ENCODE peak calls at places on chromosomes 16 and 17, in four cellular contexts. Y is neural crest cell, P is dorsolateral prefrontal cortex, G is GM20000. F is an unnamed sample.

GRCh38 chr17:83200746-83201145 is 121.3 kb downstream of the METRNL start:
- DNase-seq in Y (no peak), P (no peak), G (no peak), F (no peak)

GRCh38 chr16:53689636-53690035 is 14.0 kb downstream of the RPGRIP1L start:
- DNase-seq in Y (no peak), P (no peak), G (no peak), F (no peak)

GRCh38 chr16:59604331-59604730 is 870.2 kb upstream of the GOT2 start:
- DNase-seq in Y (no peak), P (no peak), G (no peak), F (no peak)

GRCh38 chr16:13503960-13504635 is 415.9 kb upstream of the ERCC4 start:
- DNase-seq in Y (no peak), P (peak; percentile 12), G (no peak), F (no peak)

GRCh38 chr17:13395872-13396271 is 205.9 kb downstream of the HS3ST3A1 start:
- DNase-seq in Y (no peak), P (no peak), G (no peak), F (no peak)

GRCh38 chr16:50498756-50499155 is 49.4 kb upstream of the NKD1 start:
- DNase-seq in Y (no peak), P (no peak), G (no peak), F (no peak)

GRCh38 chr17:19322129-19322505 is 40.4 kb downstream of the B9D1 start:
- DNase-seq in Y (no peak), P (no peak), G (no peak), F (no peak)

GRCh38 chr16:66306366-66307150 is 59.9 kb upstream of the CDH5 start:
- DNase-seq in Y (no peak), P (no peak), G (no peak), F (no peak)

GRCh38 chr17:41483991-41484826 is 3.3 kb upstream of the KRT35 start:
- DNase-seq in Y (no peak), P (no peak), G (no peak), F (no peak)

GRCh38 chr16:48609453-48610023 is 442 bp downstream of the N4BP1 start:
- DNase-seq in Y (no peak), P (peak; percentile 57), G (no peak), F (peak; percentile 77)

GRCh38 chr16:11128211-11129123 is 127.5 kb downstream of the SOCS1 start:
- DNase-seq in Y (no peak), P (no peak), G (no peak), F (no peak)

DNA sequence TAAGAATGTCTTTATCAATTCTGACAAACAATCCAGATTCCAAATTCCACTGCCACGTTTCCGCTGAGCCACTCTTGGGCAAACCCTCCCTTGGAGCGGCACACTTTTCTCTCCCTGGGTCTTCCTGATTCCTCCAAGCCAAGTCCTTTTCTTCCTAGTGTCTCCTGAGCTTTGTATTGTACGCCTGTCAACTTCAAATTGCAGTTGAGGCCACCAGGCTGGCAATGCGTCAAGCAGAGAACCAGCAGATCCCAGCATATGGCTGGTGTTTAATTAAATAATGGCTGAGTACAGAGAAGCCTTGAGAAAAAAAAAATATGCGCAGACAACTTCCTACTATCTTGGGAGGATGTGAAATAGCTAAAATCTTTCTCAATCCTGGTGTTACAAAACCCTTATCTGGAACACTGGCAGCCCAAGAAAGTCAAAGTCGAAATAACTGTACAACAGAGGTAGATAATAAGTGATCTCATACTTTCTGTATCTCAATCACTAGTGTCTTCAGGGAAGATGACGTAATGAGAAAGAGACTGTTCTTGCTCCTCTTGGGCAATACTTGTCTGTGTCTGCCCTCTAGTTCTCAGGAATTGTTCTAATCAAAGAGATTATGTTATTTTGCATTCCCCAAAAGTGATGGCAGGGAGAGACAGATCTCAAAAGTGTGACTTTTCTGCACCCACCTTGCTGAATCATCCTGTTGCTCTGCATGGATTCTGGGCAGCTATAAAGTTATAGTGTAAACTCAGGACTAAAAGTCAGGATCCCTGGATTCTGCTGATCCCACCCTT is 15.0 kb downstream of the SMIM36 start:
- DNase-seq in Y (no peak), P (peak; percentile 23), G (peak; percentile 28), F (no peak)
- TF ChIP-seq CTCF in Y (no peak), P (no peak), G (no peak), F (no peak)

GRCh38 chr17:78232774-78233173 is 1.3 kb downstream of the TMEM235 start:
- DNase-seq in Y (no peak), P (no peak), G (no peak), F (no peak)

GRCh38 chr17:78230996-78231931 is at the start of gene TMEM235:
- DNase-seq in Y (no peak), P (no peak), G (no peak), F (no peak)

GRCh38 chr17:78230252-78230962 is 1.0 kb upstream of the TMEM235 start:
- DNase-seq in Y (no peak), P (no peak), G (no peak), F (no peak)

GRCh38 chr17:78233678-78234077 is 2.2 kb downstream of the TMEM235 start:
- DNase-seq in Y (no peak), P (no peak), G (no peak), F (no peak)

GRCh38 chr17:78231991-78232759 is 744 bp downstream of the TMEM235 start:
- DNase-seq in Y (no peak), P (no peak), G (peak; percentile 67), F (no peak)
- TF ChIP-seq CTCF in Y (no peak), P (no peak), G (no peak), F (no peak)

GRCh38 chr17:6420173-6420641 is 14.7 kb downstream of the AIPL1 start:
- DNase-seq in Y (peak; percentile 37), P (no peak), G (no peak), F (no peak)
- TF ChIP-seq CTCF in Y (peak; percentile 58), P (no peak), G (no peak), F (no peak)

GRCh38 chr17:12342609-12343248 is 322.1 kb downstream of the MAP2K4 start:
- DNase-seq in Y (peak; percentile 16), P (no peak), G (peak; percentile 52), F (no peak)
- TF ChIP-seq CTCF in Y (peak; percentile 51), P (no peak), G (peak; percentile 31), F (peak; percentile 82)

DNA sequence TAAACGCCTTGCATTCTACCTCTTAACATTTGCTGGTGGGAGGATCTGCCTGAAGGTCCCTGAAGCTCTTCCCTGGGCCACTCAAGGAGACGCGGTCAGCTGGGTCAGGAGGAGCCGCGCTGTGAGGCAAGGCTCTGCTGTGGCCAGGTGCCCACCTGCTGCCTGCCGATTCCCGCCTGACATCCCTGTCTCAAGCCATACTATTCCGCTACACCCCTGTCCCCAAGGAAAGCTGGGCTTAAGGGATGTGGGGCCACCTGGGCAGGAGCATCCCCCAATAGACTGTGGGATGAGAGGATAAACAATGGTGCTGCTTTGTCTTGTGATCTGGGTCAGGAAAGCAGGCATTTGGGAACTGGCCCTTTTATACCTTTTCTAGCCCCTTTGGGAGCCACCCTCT is 5.1 kb downstream of the TPPP3 start:
- DNase-seq in Y (no peak), P (no peak), G (no peak), F (no peak)
- TF ChIP-seq CTCF in Y (no peak), P (no peak), G (no peak), F (no peak)

GRCh38 chr16:87956169-87956770 is 5.0 kb downstream of the BANP start:
- DNase-seq in Y (peak; percentile 25), P (no peak), G (peak; percentile 82), F (peak; percentile 69)

GRCh38 chr16:87955302-87956168 is 4.3 kb downstream of the BANP start:
- DNase-seq in Y (no peak), P (no peak), G (no peak), F (no peak)

GRCh38 chr16:87957296-87958069 is 6.2 kb downstream of the BANP start:
- DNase-seq in Y (no peak), P (no peak), G (no peak), F (no peak)

GRCh38 chr16:87958632-87959031 is 7.4 kb downstream of the BANP start:
- DNase-seq in Y (no peak), P (no peak), G (no peak), F (no peak)

GRCh38 chr16:87956771-87957279 is 5.6 kb downstream of the BANP start:
- DNase-seq in Y (peak; percentile 11), P (peak; percentile 50), G (peak; percentile 65), F (no peak)
- TF ChIP-seq CTCF in Y (peak; percentile 48), P (peak; percentile 18), G (peak; percentile 37), F (peak; percentile 31)

GRCh38 chr17:73247728-73248127 is 14.0 kb downstream of the CPSF4L start:
- DNase-seq in Y (no peak), P (peak; percentile 4), G (no peak), F (no peak)
- TF ChIP-seq CTCF in Y (no peak), P (peak; percentile 9), G (no peak), F (peak; percentile 1)

F was measured in GM06990.